ENCODE peak calls at places on chromosomes 1 and 21, in five cellular contexts. One of them, this sample, is unnamed. For H3K4me1, the result is how much of the 10 kb centered on the place peaks cover.

GRCh38 chr1:22710688-22711024 is at the start of gene EPHB2:
- DNase-seq in colonic mucosa: peak
- DNase-seq in A673: peak
- DNase-seq in esophagus squamous epithelium: no peak
- DNase-seq in tibial nerve: no peak
- DNase-seq in this sample: no peak

GRCh38 chr1:3113741-3114056 is 44.7 kb downstream of the PRDM16 start:
- DNase-seq in colonic mucosa: no peak
- DNase-seq in A673: no peak
- DNase-seq in esophagus squamous epithelium: no peak
- DNase-seq in tibial nerve: no peak
- DNase-seq in this sample: no peak

GRCh38 chr1:171817511-171818265 is 23.6 kb upstream of the DNM3 start:
- DNase-seq in colonic mucosa: no peak
- DNase-seq in A673: peak
- DNase-seq in esophagus squamous epithelium: no peak
- DNase-seq in tibial nerve: no peak
- DNase-seq in this sample: no peak

GRCh38 chr21:33762798-33763572 is 120.7 kb downstream of the ITSN1 start:
- DNase-seq in colonic mucosa: no peak
- DNase-seq in A673: no peak
- DNase-seq in esophagus squamous epithelium: no peak
- DNase-seq in tibial nerve: no peak
- DNase-seq in this sample: no peak

GRCh38 chr1:90501281-90501680 is 215.8 kb downstream of the BARHL2 start:
- DNase-seq in colonic mucosa: no peak
- DNase-seq in A673: peak
- DNase-seq in esophagus squamous epithelium: no peak
- DNase-seq in tibial nerve: no peak
- DNase-seq in this sample: no peak

GRCh38 chr1:235996048-235996785 is 68.7 kb downstream of the NID1 start:
- DNase-seq in colonic mucosa: no peak
- DNase-seq in A673: no peak
- DNase-seq in esophagus squamous epithelium: no peak
- DNase-seq in tibial nerve: no peak
- DNase-seq in this sample: no peak

GRCh38 chr1:49104575-49104974 is 327.9 kb upstream of the BEND5 start:
- DNase-seq in colonic mucosa: no peak
- DNase-seq in A673: peak
- DNase-seq in esophagus squamous epithelium: no peak
- DNase-seq in tibial nerve: no peak
- DNase-seq in this sample: no peak

GRCh38 chr1:43285269-43285986 is at the start of gene C1orf210:
- DNase-seq in colonic mucosa: peak
- DNase-seq in A673: no peak
- DNase-seq in esophagus squamous epithelium: no peak
- DNase-seq in tibial nerve: no peak
- DNase-seq in this sample: no peak

GRCh38 chr1:30144831-30145230 is 578.6 kb downstream of the MATN1 start:
- DNase-seq in colonic mucosa: no peak
- DNase-seq in A673: no peak
- DNase-seq in esophagus squamous epithelium: no peak
- DNase-seq in tibial nerve: no peak
- DNase-seq in this sample: no peak

GRCh38 chr1:36492491-36492890 is 9.8 kb upstream of the CSF3R start:
- DNase-seq in colonic mucosa: no peak
- DNase-seq in A673: no peak
- DNase-seq in esophagus squamous epithelium: no peak
- DNase-seq in tibial nerve: no peak
- DNase-seq in this sample: no peak

GRCh38 chr1:229027622-229028182 is 243.2 kb upstream of the RAB4A start:
- DNase-seq in colonic mucosa: no peak
- DNase-seq in A673: peak
- DNase-seq in esophagus squamous epithelium: no peak
- DNase-seq in tibial nerve: peak
- DNase-seq in this sample: no peak

GRCh38 chr1:33147997-33148314 is 33.9 kb downstream of the TRIM62 start:
- DNase-seq in colonic mucosa: no peak
- DNase-seq in A673: peak
- DNase-seq in esophagus squamous epithelium: no peak
- DNase-seq in tibial nerve: no peak
- DNase-seq in this sample: no peak

GRCh38 chr1:85936470-85936869 is 220.1 kb downstream of the COL24A1 start:
- DNase-seq in colonic mucosa: no peak
- DNase-seq in A673: no peak
- DNase-seq in esophagus squamous epithelium: no peak
- DNase-seq in tibial nerve: peak
- DNase-seq in this sample: no peak

GRCh38 chr1:44076093-44076492 is 42.5 kb upstream of the KLF17 start:
- DNase-seq in colonic mucosa: no peak
- DNase-seq in A673: peak
- DNase-seq in esophagus squamous epithelium: no peak
- DNase-seq in tibial nerve: no peak
- DNase-seq in this sample: no peak

GRCh38 chr1:37244083-37244480 is 209.8 kb upstream of the GRIK3 start:
- DNase-seq in colonic mucosa: no peak
- DNase-seq in A673: no peak
- DNase-seq in esophagus squamous epithelium: no peak
- DNase-seq in tibial nerve: no peak
- DNase-seq in this sample: no peak

GRCh38 chr21:28856588-28857250 is 136.0 kb downstream of the LTN1 start:
- DNase-seq in colonic mucosa: no peak
- DNase-seq in A673: no peak
- DNase-seq in esophagus squamous epithelium: no peak
- DNase-seq in tibial nerve: no peak
- DNase-seq in this sample: no peak

GRCh38 chr1:151653397-151653796 is 41.5 kb downstream of the SNX27 start:
- DNase-seq in colonic mucosa: no peak
- DNase-seq in A673: no peak
- DNase-seq in esophagus squamous epithelium: no peak
- DNase-seq in tibial nerve: no peak
- DNase-seq in this sample: no peak

GRCh38 chr1:49229555-49229954 is 452.9 kb upstream of the BEND5 start:
- DNase-seq in colonic mucosa: no peak
- DNase-seq in A673: no peak
- DNase-seq in esophagus squamous epithelium: no peak
- DNase-seq in tibial nerve: no peak
- DNase-seq in this sample: no peak

GRCh38 chr1:84603223-84603622 is 29.0 kb upstream of the CTBS start:
- DNase-seq in colonic mucosa: no peak
- DNase-seq in A673: no peak
- DNase-seq in esophagus squamous epithelium: no peak
- DNase-seq in tibial nerve: no peak
- DNase-seq in this sample: no peak

GRCh38 chr21:42146821-42147220 is 72.1 kb upstream of the ABCG1 start:
- DNase-seq in colonic mucosa: no peak
- DNase-seq in A673: no peak
- DNase-seq in esophagus squamous epithelium: no peak
- DNase-seq in tibial nerve: no peak
- DNase-seq in this sample: no peak

GRCh38 chr1:11500881-11501280 is 21.9 kb downstream of the DISP3 start:
- DNase-seq in colonic mucosa: no peak
- DNase-seq in A673: no peak
- DNase-seq in esophagus squamous epithelium: no peak
- DNase-seq in tibial nerve: no peak
- DNase-seq in this sample: no peak

GRCh38 chr1:18557621-18558465 is 72.8 kb upstream of the PAX7 start:
- DNase-seq in colonic mucosa: peak
- DNase-seq in A673: peak
- DNase-seq in esophagus squamous epithelium: no peak
- DNase-seq in tibial nerve: no peak
- DNase-seq in this sample: no peak

GRCh38 chr1:201724760-201725105 is 104.2 kb upstream of the IPO9 start:
- DNase-seq in colonic mucosa: no peak
- DNase-seq in A673: peak
- DNase-seq in esophagus squamous epithelium: no peak
- DNase-seq in tibial nerve: no peak
- DNase-seq in this sample: no peak

GRCh38 chr1:29757866-29758763 is 521.8 kb downstream of the PTPRU start:
- DNase-seq in colonic mucosa: no peak
- DNase-seq in A673: no peak
- DNase-seq in esophagus squamous epithelium: no peak
- DNase-seq in tibial nerve: no peak
- DNase-seq in this sample: no peak

GRCh38 chr1:112298558-112298957 is 97.5 kb upstream of the CTTNBP2NL start:
- DNase-seq in colonic mucosa: peak
- DNase-seq in A673: peak
- DNase-seq in esophagus squamous epithelium: no peak
- DNase-seq in tibial nerve: peak
- DNase-seq in this sample: no peak

GRCh38 chr1:2982615-2983318 is 38.5 kb upstream of the ACTRT2 start:
- DNase-seq in colonic mucosa: no peak
- DNase-seq in A673: no peak
- DNase-seq in esophagus squamous epithelium: no peak
- DNase-seq in tibial nerve: no peak
- DNase-seq in this sample: no peak

GRCh38 chr1:101237229-101237837 is 514 bp downstream of the S1PR1 start:
- DNase-seq in colonic mucosa: no peak
- DNase-seq in A673: peak
- DNase-seq in esophagus squamous epithelium: no peak
- DNase-seq in tibial nerve: no peak
- DNase-seq in this sample: no peak

GRCh38 chr21:39022901-39023693 is 160.2 kb downstream of the PSMG1 start:
- DNase-seq in colonic mucosa: no peak
- DNase-seq in A673: no peak
- DNase-seq in esophagus squamous epithelium: no peak
- DNase-seq in tibial nerve: peak
- DNase-seq in this sample: no peak

GRCh38 chr1:226568077-226568831 is 19.7 kb downstream of the STUM start:
- DNase-seq in colonic mucosa: no peak
- DNase-seq in A673: no peak
- DNase-seq in esophagus squamous epithelium: no peak
- DNase-seq in tibial nerve: no peak
- DNase-seq in this sample: no peak

GRCh38 chr1:187516874-187517273 is 688.1 kb downstream of the PLA2G4A start:
- DNase-seq in colonic mucosa: no peak
- DNase-seq in A673: no peak
- DNase-seq in esophagus squamous epithelium: no peak
- DNase-seq in tibial nerve: no peak
- DNase-seq in this sample: no peak

GRCh38 chr1:17189632-17190525 is 15.0 kb upstream of the PADI1 start:
- DNase-seq in colonic mucosa: no peak
- DNase-seq in A673: no peak
- DNase-seq in esophagus squamous epithelium: no peak
- DNase-seq in tibial nerve: no peak
- DNase-seq in this sample: no peak
- H3K4me1 ChIP-seq in colonic mucosa: under half
- H3K4me1 ChIP-seq in A673: under half
- H3K4me1 ChIP-seq in esophagus squamous epithelium: under half
- H3K4me1 ChIP-seq in tibial nerve: under half
- H3K4me1 ChIP-seq in this sample: under half

DNA sequence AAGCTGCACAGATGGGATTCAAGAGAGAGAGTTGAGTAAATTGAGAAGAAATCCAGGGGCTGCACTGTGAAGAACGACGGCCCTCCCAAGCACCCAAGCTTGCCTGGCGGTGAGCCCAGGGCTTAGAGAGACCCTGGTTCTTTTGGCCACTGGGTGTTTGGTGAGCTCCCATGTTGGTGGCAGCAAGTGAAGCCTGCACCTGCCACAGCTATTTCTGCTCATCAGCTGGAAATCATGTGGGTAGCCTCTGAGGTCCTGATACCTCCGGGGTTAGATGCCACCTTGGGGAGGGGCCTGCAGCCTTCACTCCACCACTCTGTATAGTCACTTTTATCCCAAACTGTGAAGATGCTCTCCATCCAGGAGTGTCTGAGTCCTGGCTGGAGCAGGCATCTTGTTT is 6.1 kb upstream of the BTG2 start:
- DNase-seq in colonic mucosa: no peak
- DNase-seq in A673: no peak
- DNase-seq in esophagus squamous epithelium: no peak
- DNase-seq in tibial nerve: no peak
- DNase-seq in this sample: no peak
- H3K4me3 ChIP-seq in colonic mucosa: no peak
- H3K4me3 ChIP-seq in A673: no peak
- H3K4me3 ChIP-seq in esophagus squamous epithelium: no peak
- H3K4me3 ChIP-seq in tibial nerve: no peak
- H3K4me3 ChIP-seq in this sample: no peak

GRCh38 chr1:82464362-82464931 is 663.7 kb downstream of the ADGRL2 start:
- DNase-seq in colonic mucosa: peak
- DNase-seq in A673: peak
- DNase-seq in esophagus squamous epithelium: no peak
- DNase-seq in tibial nerve: peak
- DNase-seq in this sample: no peak
- H3K4me1 ChIP-seq in colonic mucosa: under half
- H3K4me1 ChIP-seq in A673: under half
- H3K4me1 ChIP-seq in esophagus squamous epithelium: under half
- H3K4me1 ChIP-seq in tibial nerve: under half
- H3K4me1 ChIP-seq in this sample: under half

GRCh38 chr1:67684526-67685066 is 405 bp upstream of the GADD45A start:
- DNase-seq in colonic mucosa: no peak
- DNase-seq in A673: no peak
- DNase-seq in esophagus squamous epithelium: no peak
- DNase-seq in tibial nerve: no peak
- DNase-seq in this sample: no peak
- H3K4me3 ChIP-seq in colonic mucosa: peak
- H3K4me3 ChIP-seq in A673: peak
- H3K4me3 ChIP-seq in esophagus squamous epithelium: peak
- H3K4me3 ChIP-seq in tibial nerve: no peak
- H3K4me3 ChIP-seq in this sample: peak

DNA sequence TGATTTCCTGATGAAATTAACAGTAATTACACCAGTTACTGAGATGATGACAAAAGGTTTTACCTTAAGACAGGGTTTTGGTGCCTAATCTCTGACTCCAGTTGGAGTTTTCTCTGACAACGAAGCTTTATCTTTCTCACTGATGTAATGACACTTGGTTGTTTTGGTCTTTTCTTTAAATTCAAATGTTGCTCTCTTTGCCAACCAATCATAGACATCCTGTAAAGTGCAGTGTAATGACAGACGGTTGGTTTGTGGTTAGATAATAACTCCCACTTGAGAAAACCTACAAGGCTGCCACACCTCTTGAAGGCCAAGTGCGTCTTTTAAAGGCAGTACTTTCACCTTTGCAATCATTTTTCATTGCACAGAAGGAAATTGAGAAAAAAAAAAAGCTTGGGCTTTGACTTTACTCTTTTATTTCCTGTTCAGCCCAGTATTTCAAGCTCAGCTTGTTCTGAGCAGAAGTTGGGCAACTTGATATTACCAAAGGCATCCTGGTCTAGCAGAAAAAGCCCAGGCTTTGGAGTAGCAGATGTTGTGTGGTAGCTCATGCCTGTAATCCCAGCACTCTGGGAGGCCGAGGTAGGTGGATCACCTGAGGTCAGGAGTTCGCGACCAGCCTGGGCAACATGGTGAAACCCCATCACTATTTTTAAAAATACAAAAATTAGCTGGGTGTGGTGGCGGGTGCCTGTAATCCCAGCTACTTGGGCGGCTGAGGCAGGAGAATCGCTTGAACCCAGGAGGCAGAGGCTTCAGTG is 14.9 kb downstream of the PDIK1L start:
- DNase-seq in colonic mucosa: peak
- DNase-seq in A673: peak
- DNase-seq in esophagus squamous epithelium: no peak
- DNase-seq in tibial nerve: no peak
- DNase-seq in this sample: peak
- H3K4me1 ChIP-seq in colonic mucosa: under half
- H3K4me1 ChIP-seq in A673: under half
- H3K4me1 ChIP-seq in esophagus squamous epithelium: under half
- H3K4me1 ChIP-seq in tibial nerve: under half
- H3K4me1 ChIP-seq in this sample: under half

This sample was measured in effector memory CD4-positive, alpha-beta T cell.